ENCODE peak calls at places on chromosome 1, in seven cellular contexts. V is body of pancreas; I is colonic mucosa; C is CD8-positive, alpha-beta T cell; F is IMR-90; L is uterus; Z is PC-9. G is an unnamed sample.

GRCh38 chr1:214404571-214405213 is 123.7 kb downstream of the SMYD2 start:
- DNase-seq in V (no peak), F (peak; percentile 75), I (no peak), Z (peak; percentile 15), L (no peak), C (no peak), G (no peak)

GRCh38 chr1:86546787-86547221 is at the start of gene CLCA4:
- DNase-seq in F (no peak), Z (no peak), V (no peak), I (no peak), C (no peak), L (no peak), G (no peak)

GRCh38 chr1:22618056-22618455 is 18.4 kb upstream of the C1QA start:
- DNase-seq in L (no peak), F (no peak), V (no peak), Z (no peak), C (no peak), I (no peak), G (no peak)

GRCh38 chr1:241356519-241357365 is at the start of gene RGS7:
- DNase-seq in C (no peak), I (peak; percentile 34), Z (no peak), V (peak; percentile 35), L (peak; percentile 21), F (peak; percentile 41), G (no peak)

GRCh38 chr1:154154534-154155181 is at the start of gene NUP210L:
- DNase-seq in V (peak; percentile 80), L (peak; percentile 29), C (no peak), I (peak; percentile 49), F (peak; percentile 89), Z (no peak), G (no peak)

GRCh38 chr1:115666206-115666605 is 24.4 kb downstream of the VANGL1 start:
- DNase-seq in F (no peak), I (no peak), C (no peak), Z (no peak), V (no peak), L (no peak), G (no peak)

GRCh38 chr1:228267962-228268890 is 60.4 kb downstream of the OBSCN start:
- DNase-seq in Z (no peak), L (no peak), I (no peak), V (no peak), F (no peak), C (no peak), G (peak; percentile 75)

GRCh38 chr1:246597971-246598370 is 31.7 kb downstream of the CNST start:
- DNase-seq in F (no peak), Z (no peak), I (no peak), L (no peak), C (no peak), V (no peak), G (no peak)

GRCh38 chr1:73359001-73359400 is 839.0 kb downstream of the LRRIQ3 start:
- DNase-seq in F (no peak), I (no peak), Z (no peak), V (no peak), L (no peak), C (no peak), G (no peak)

GRCh38 chr1:107964397-107965111 is 426 bp downstream of the VAV3 start:
- DNase-seq in C (peak; percentile 28), V (no peak), Z (peak; percentile 26), L (no peak), F (no peak), I (peak; percentile 19), G (no peak)

GRCh38 chr1:220852408-220852807 is 26.8 kb upstream of the HLX start:
- DNase-seq in C (no peak), L (no peak), I (no peak), V (no peak), Z (no peak), F (no peak), G (no peak)

GRCh38 chr1:198056255-198056654 is 100.5 kb upstream of the NEK7 start:
- DNase-seq in C (no peak), V (no peak), L (no peak), I (no peak), F (no peak), Z (no peak), G (no peak)

GRCh38 chr1:183180634-183181056 is 5.4 kb upstream of the LAMC2 start:
- DNase-seq in F (peak; percentile 83), C (no peak), V (peak; percentile 37), L (no peak), I (peak; percentile 36), Z (peak; percentile 47), G (no peak)

GRCh38 chr1:181126289-181126688 is 37.8 kb downstream of the IER5 start:
- DNase-seq in I (no peak), F (no peak), Z (no peak), L (no peak), V (no peak), C (no peak), G (no peak)

GRCh38 chr1:15680614-15681345 is 3.3 kb upstream of the PLEKHM2 start:
- DNase-seq in F (peak; percentile 96), L (no peak), Z (peak; percentile 72), C (no peak), I (no peak), V (no peak), G (no peak)

GRCh38 chr1:61754545-61754944 is 12.3 kb downstream of the PATJ start:
- DNase-seq in I (no peak), F (no peak), C (no peak), Z (peak; percentile 10), V (no peak), L (no peak), G (no peak)

GRCh38 chr1:99173900-99174299 is 90.4 kb upstream of the PLPPR4 start:
- DNase-seq in V (no peak), L (no peak), F (no peak), I (no peak), Z (no peak), C (no peak), G (no peak)

GRCh38 chr1:110056776-110057175 is 13.7 kb downstream of the ALX3 start:
- DNase-seq in I (peak; percentile 37), C (no peak), F (peak; percentile 73), L (no peak), V (no peak), Z (no peak), G (no peak)

GRCh38 chr1:228263636-228264035 is 55.8 kb downstream of the OBSCN start:
- DNase-seq in C (no peak), Z (no peak), F (no peak), V (no peak), I (no peak), L (no peak), G (peak; percentile 71)

GRCh38 chr1:110190282-110190929 is 19.7 kb upstream of the KCNC4 start:
- DNase-seq in I (no peak), L (no peak), C (no peak), F (no peak), Z (peak; percentile 36), V (peak; percentile 56), G (no peak)

GRCh38 chr1:220791287-220791686 is 4.6 kb downstream of the MTARC1 start:
- DNase-seq in I (no peak), L (no peak), V (no peak), F (no peak), C (no peak), Z (no peak), G (peak; percentile 86)

DNA sequence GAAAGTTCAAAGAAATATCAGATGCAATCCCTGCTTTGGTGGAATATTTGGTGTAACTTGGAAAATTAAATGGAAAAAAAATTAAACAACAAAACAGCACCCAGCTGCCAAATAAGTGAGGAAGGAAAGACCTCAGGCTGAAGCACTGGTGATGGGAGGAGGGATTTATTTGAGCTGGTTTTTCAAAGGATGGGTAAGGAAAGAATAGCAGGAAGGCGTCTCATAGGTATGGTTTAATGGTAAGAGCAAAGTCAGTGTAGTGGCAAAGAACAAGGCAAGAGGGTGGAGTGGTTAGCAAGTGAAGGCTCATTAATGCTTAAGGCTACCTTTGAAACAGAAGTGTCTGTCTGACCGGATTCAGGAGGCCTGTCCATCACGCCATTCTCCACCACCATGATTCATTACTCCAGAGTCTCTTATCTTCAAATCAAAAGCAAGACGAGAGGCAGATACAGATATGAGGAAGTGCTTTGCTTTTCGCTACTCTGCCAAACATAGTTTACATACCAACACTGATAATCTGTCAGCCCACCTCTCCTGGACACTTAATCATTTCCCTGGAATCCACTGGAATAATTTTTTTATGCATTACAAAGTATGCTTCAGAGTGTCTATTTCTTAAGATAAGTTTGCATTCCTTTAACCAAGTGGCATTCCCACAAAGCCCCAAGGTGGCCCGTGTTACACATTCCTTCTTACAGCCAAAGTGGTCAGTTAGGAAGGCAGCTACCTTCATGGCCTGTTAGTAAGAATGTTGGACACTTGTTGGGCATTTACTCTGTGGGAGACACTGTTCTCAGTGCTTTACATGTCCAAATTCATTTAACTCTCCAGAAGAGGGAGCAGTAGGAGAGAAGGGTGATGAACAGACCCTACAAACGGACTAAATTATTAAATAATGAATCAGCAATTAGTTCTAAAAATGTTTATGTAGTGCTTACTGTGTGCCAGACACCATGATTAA is 146.6 kb downstream of the ROR1 start:
- DNase-seq in I (no peak), L (no peak), Z (peak; percentile 83), V (no peak), C (no peak), F (peak; percentile 89), G (no peak)
- H3K27ac ChIP-seq in I (no peak overlapping the region), L (no peak overlapping the region), Z (peak overlapping the region; percentile 97), V (peak overlapping the region; percentile 84), C (no peak overlapping the region), F (peak overlapping the region; percentile 41), G (no peak overlapping the region)

DNA sequence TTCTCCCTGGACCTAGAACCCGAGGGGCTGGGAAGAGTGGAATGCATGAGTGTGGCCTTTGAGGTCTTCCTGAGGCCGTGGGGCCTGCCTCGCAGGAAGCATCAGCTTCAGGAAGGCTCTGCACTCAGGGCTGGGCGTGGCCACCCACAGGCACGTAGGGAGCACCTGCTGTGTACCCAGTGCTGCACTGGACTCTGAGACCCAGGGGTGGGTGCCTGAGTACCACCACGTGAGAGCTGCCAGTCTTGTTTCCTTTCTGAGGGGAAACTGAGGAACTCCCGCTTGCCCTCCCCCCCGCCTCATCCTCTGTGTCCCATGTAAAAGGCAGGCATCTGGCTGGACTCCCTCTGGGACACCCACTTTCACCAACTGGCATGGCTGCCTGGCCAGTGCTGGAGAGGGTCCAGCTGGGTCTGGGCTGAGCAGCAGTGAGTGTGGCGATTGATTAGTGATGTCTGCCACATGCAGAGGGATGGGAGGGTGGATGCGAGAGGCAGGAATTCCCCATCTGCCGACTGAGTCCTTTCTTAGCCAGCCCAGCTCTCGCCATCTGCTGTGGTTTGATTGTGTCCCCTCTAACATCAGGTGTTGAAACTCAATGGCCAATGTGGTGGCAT is 30.2 kb upstream of the TTC34 start:
- DNase-seq in L (no peak), V (no peak), I (no peak), F (no peak), Z (no peak), C (no peak), G (no peak)
- H3K9me3 ChIP-seq in L (no peaks in the 10 kb centered on the region), V (no peaks in the 10 kb centered on the region), I (no peaks in the 10 kb centered on the region), F (peaks cover 70% of the 10 kb centered on the region), Z (no peaks in the 10 kb centered on the region), C (no peaks in the 10 kb centered on the region), G (no peaks in the 10 kb centered on the region)

GRCh38 chr1:55848906-55849305 is 633.7 kb upstream of the USP24 start:
- DNase-seq in I (no peak), Z (no peak), V (no peak), C (no peak), L (no peak), F (peak; percentile 73), G (no peak)
- TF ChIP-seq CTCF in I (no peak), Z (peak; percentile 42), V (no peak), C (no peak), L (peak; percentile 19), F (peak; percentile 56), G (no peak)

GRCh38 chr1:29017235-29017634 is 102.9 kb downstream of the EPB41 start:
- DNase-seq in V (no peak), L (no peak), I (no peak), F (no peak), C (peak; percentile 13), Z (no peak), G (no peak)

GRCh38 chr1:29017975-29018712 is 103.8 kb downstream of the EPB41 start:
- DNase-seq in L (no peak), I (no peak), F (no peak), V (no peak), C (no peak), Z (no peak), G (no peak)

GRCh38 chr1:29022615-29023014 is 101.1 kb downstream of the TMEM200B start:
- DNase-seq in C (no peak), V (no peak), Z (no peak), I (no peak), F (no peak), L (no peak), G (no peak)
- H3K27ac ChIP-seq in C (no peak overlapping the region), V (no peak overlapping the region), Z (no peak overlapping the region), I (no peak overlapping the region), F (no peak overlapping the region), L (no peak overlapping the region), G (no peak overlapping the region)